ENCODE peak calls at places on chromosomes 2 and 18, in four cellular contexts. One of them, this sample, is unnamed.

GRCh38 chr2:191478754-191479679 is 198.9 kb upstream of the NABP1 start:
- DNase-seq in choroid plexus epithelial cell: peak
- DNase-seq in Calu3: peak
- DNase-seq in left lung: no peak
- DNase-seq in this sample: no peak

GRCh38 chr2:128601298-128602037 is 282.8 kb upstream of the HS6ST1 start:
- DNase-seq in left lung: no peak
- DNase-seq in choroid plexus epithelial cell: no peak
- DNase-seq in Calu3: no peak
- DNase-seq in this sample: no peak

GRCh38 chr2:74063486-74063885 is 78.8 kb downstream of the TET3 start:
- DNase-seq in left lung: no peak
- DNase-seq in choroid plexus epithelial cell: peak
- DNase-seq in Calu3: no peak
- DNase-seq in this sample: no peak

GRCh38 chr18:56889621-56890020 is 238.5 kb downstream of the WDR7 start:
- DNase-seq in left lung: no peak
- DNase-seq in Calu3: no peak
- DNase-seq in choroid plexus epithelial cell: peak
- DNase-seq in this sample: no peak

GRCh38 chr2:241701155-241701404 is 759 bp upstream of the ING5 start:
- DNase-seq in choroid plexus epithelial cell: peak
- DNase-seq in left lung: no peak
- DNase-seq in Calu3: no peak
- DNase-seq in this sample: no peak

GRCh38 chr2:202632682-202633081 is 2.1 kb upstream of the FAM117B start:
- DNase-seq in left lung: no peak
- DNase-seq in Calu3: no peak
- DNase-seq in choroid plexus epithelial cell: peak
- DNase-seq in this sample: no peak

GRCh38 chr18:61765097-61765496 is 127.7 kb downstream of the RNF152 start:
- DNase-seq in left lung: no peak
- DNase-seq in Calu3: no peak
- DNase-seq in choroid plexus epithelial cell: peak
- DNase-seq in this sample: no peak

GRCh38 chr2:78757652-78758051 is 267.9 kb upstream of the REG3G start:
- DNase-seq in choroid plexus epithelial cell: no peak
- DNase-seq in Calu3: no peak
- DNase-seq in left lung: no peak
- DNase-seq in this sample: no peak

GRCh38 chr2:237201461-237202287 is 116.0 kb downstream of the COPS8 start:
- DNase-seq in Calu3: peak
- DNase-seq in left lung: no peak
- DNase-seq in choroid plexus epithelial cell: peak
- DNase-seq in this sample: peak

GRCh38 chr2:144372484-144373195 is 147.3 kb downstream of the ZEB2 start:
- DNase-seq in choroid plexus epithelial cell: no peak
- DNase-seq in left lung: no peak
- DNase-seq in Calu3: no peak
- DNase-seq in this sample: no peak

GRCh38 chr2:119179951-119180350 is 21.4 kb upstream of the C1QL2 start:
- DNase-seq in Calu3: no peak
- DNase-seq in choroid plexus epithelial cell: peak
- DNase-seq in left lung: no peak
- DNase-seq in this sample: no peak

GRCh38 chr18:5998166-5998881 is 103.0 kb upstream of the TMEM200C start:
- DNase-seq in Calu3: no peak
- DNase-seq in left lung: no peak
- DNase-seq in choroid plexus epithelial cell: no peak
- DNase-seq in this sample: no peak

GRCh38 chr18:78984941-78985784 is 5.5 kb downstream of the SALL3 start:
- DNase-seq in left lung: no peak
- DNase-seq in choroid plexus epithelial cell: peak
- DNase-seq in Calu3: no peak
- DNase-seq in this sample: peak

GRCh38 chr2:30629866-30630265 is 177.4 kb downstream of the CAPN13 start:
- DNase-seq in left lung: no peak
- DNase-seq in choroid plexus epithelial cell: peak
- DNase-seq in Calu3: no peak
- DNase-seq in this sample: no peak

GRCh38 chr2:230614913-230615332 is 97.7 kb upstream of the CAB39 start:
- DNase-seq in choroid plexus epithelial cell: no peak
- DNase-seq in left lung: no peak
- DNase-seq in Calu3: no peak
- DNase-seq in this sample: no peak

GRCh38 chr2:232924433-232924832 is 54.4 kb downstream of the SNORC start:
- DNase-seq in left lung: no peak
- DNase-seq in choroid plexus epithelial cell: no peak
- DNase-seq in Calu3: no peak
- DNase-seq in this sample: no peak

GRCh38 chr2:182625814-182626213 is 90.2 kb upstream of the DNAJC10 start:
- DNase-seq in choroid plexus epithelial cell: no peak
- DNase-seq in Calu3: no peak
- DNase-seq in left lung: no peak
- DNase-seq in this sample: no peak

GRCh38 chr2:99662761-99663341 is 173.0 kb upstream of the REV1 start:
- DNase-seq in Calu3: peak
- DNase-seq in left lung: no peak
- DNase-seq in choroid plexus epithelial cell: peak
- DNase-seq in this sample: no peak

GRCh38 chr2:99088017-99088416 is 53.5 kb upstream of the C2orf15 start:
- DNase-seq in choroid plexus epithelial cell: peak
- DNase-seq in left lung: no peak
- DNase-seq in Calu3: no peak
- DNase-seq in this sample: no peak

GRCh38 chr18:12679183-12679786 is 21.4 kb upstream of the SPIRE1 start:
- DNase-seq in left lung: no peak
- DNase-seq in choroid plexus epithelial cell: peak
- DNase-seq in Calu3: no peak
- DNase-seq in this sample: no peak

GRCh38 chr2:198441246-198441645 is 636.9 kb downstream of the PLCL1 start:
- DNase-seq in choroid plexus epithelial cell: no peak
- DNase-seq in Calu3: peak
- DNase-seq in left lung: no peak
- DNase-seq in this sample: peak

GRCh38 chr2:135664623-135665068 is 77.0 kb upstream of the UBXN4 start:
- DNase-seq in left lung: no peak
- DNase-seq in Calu3: no peak
- DNase-seq in choroid plexus epithelial cell: peak
- DNase-seq in this sample: no peak

GRCh38 chr2:56749152-56749752 is 565.5 kb downstream of the CCDC85A start:
- DNase-seq in choroid plexus epithelial cell: peak
- DNase-seq in Calu3: no peak
- DNase-seq in left lung: no peak
- DNase-seq in this sample: peak

GRCh38 chr2:101036562-101036961 is 34.5 kb downstream of the RPL31 start:
- DNase-seq in left lung: no peak
- DNase-seq in Calu3: no peak
- DNase-seq in choroid plexus epithelial cell: peak
- DNase-seq in this sample: peak

GRCh38 chr2:202434472-202434871 is 58.3 kb downstream of the BMPR2 start:
- DNase-seq in left lung: no peak
- DNase-seq in Calu3: no peak
- DNase-seq in choroid plexus epithelial cell: no peak
- DNase-seq in this sample: no peak

GRCh38 chr2:23636412-23636811 is 251.4 kb downstream of the KLHL29 start:
- DNase-seq in Calu3: no peak
- DNase-seq in choroid plexus epithelial cell: peak
- DNase-seq in left lung: peak
- DNase-seq in this sample: no peak

GRCh38 chr2:226798422-226799210 is 1.0 kb downstream of the IRS1 start:
- DNase-seq in Calu3: peak
- DNase-seq in choroid plexus epithelial cell: peak
- DNase-seq in left lung: peak
- DNase-seq in this sample: peak

GRCh38 chr2:67790622-67791021 is 272.2 kb downstream of the C1D start:
- DNase-seq in left lung: no peak
- DNase-seq in choroid plexus epithelial cell: peak
- DNase-seq in Calu3: no peak
- DNase-seq in this sample: no peak

GRCh38 chr2:127386246-127386645 is 1.5 kb downstream of the MAP3K2 start:
- DNase-seq in choroid plexus epithelial cell: no peak
- DNase-seq in Calu3: no peak
- DNase-seq in left lung: no peak
- DNase-seq in this sample: no peak

GRCh38 chr2:41061371-41061770 is 609.5 kb upstream of the SLC8A1 start:
- DNase-seq in left lung: no peak
- DNase-seq in choroid plexus epithelial cell: peak
- DNase-seq in Calu3: no peak
- DNase-seq in this sample: no peak

GRCh38 chr2:169983506-169983905 is 156.3 kb downstream of the UBR3 start:
- DNase-seq in choroid plexus epithelial cell: peak
- DNase-seq in Calu3: no peak
- DNase-seq in left lung: no peak
- DNase-seq in this sample: no peak

GRCh38 chr2:181471783-181472182 is 14.6 kb downstream of the ITGA4 start:
- DNase-seq in Calu3: no peak
- DNase-seq in choroid plexus epithelial cell: no peak
- DNase-seq in left lung: no peak
- DNase-seq in this sample: no peak

GRCh38 chr18:59631583-59632181 is 65.5 kb downstream of the CCBE1 start:
- DNase-seq in choroid plexus epithelial cell: peak
- DNase-seq in Calu3: peak
- DNase-seq in left lung: no peak
- DNase-seq in this sample: peak

DNA sequence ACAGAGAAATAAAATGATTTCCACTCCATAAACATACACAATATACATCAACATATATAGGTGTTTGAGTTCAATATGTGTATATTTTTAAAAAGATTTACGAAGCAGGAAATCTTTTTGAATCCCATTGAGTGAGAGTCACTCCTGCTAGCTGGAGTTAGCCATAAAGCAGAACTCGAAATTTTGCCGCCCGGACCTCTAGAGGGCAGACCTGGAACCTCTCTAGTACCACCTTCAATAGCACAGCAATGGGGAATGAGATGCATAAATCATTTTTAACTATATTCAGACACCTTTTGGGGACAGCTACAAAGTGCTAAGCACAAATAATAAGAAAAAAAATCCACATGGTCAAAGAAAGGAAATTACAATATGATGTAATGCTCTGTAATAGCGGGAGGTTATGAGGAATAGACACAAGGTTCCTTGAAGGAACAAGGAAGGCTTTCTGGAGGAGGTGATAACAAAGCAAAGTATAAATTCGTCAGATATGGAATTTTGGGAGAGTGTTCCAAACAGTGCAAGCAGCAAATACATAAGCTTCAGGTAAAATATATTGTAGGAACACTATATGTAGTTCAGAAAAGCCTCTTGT is 533.4 kb downstream of the ERBB4 start:
- DNase-seq in choroid plexus epithelial cell: peak
- DNase-seq in Calu3: peak
- DNase-seq in left lung: no peak
- DNase-seq in this sample: peak
- TF ChIP-seq CTCF in choroid plexus epithelial cell: peak
- TF ChIP-seq CTCF in Calu3: peak
- TF ChIP-seq CTCF in left lung: no peak
- TF ChIP-seq CTCF in this sample: peak

DNA sequence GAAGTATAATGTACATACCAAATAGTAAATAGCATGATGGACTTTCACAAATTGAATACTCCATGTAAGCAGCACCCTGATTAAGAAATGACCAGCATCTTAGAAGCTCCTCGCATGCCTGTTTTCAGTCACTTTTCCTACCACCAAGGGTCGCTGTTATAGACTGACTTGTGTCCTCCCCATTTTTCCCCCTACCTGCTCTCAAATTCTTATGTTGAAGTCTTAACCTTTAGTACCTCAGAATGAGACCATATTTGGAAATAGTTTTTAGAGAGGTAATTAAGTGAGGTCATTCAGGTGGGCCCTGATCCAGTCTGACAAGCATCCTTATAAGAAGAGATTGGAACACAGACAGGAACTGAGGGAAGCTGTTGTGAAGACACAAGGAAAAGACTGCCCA is 125.9 kb downstream of the LYPD6 start:
- DNase-seq in left lung: no peak
- DNase-seq in choroid plexus epithelial cell: no peak
- DNase-seq in Calu3: no peak
- DNase-seq in this sample: no peak
- TF ChIP-seq CTCF in left lung: no peak
- TF ChIP-seq CTCF in choroid plexus epithelial cell: no peak
- TF ChIP-seq CTCF in Calu3: no peak
- TF ChIP-seq CTCF in this sample: no peak

GRCh38 chr18:43661570-43661969 is 384.3 kb upstream of the SYT4 start:
- DNase-seq in Calu3: peak
- DNase-seq in left lung: no peak
- DNase-seq in choroid plexus epithelial cell: peak
- DNase-seq in this sample: peak
- TF ChIP-seq CTCF in Calu3: peak
- TF ChIP-seq CTCF in left lung: no peak
- TF ChIP-seq CTCF in choroid plexus epithelial cell: peak
- TF ChIP-seq CTCF in this sample: peak

GRCh38 chr2:216206041-216206699 is 97.0 kb downstream of the XRCC5 start:
- DNase-seq in Calu3: no peak
- DNase-seq in choroid plexus epithelial cell: no peak
- DNase-seq in left lung: no peak
- DNase-seq in this sample: no peak

GRCh38 chr2:216205486-216205885 is 96.3 kb downstream of the XRCC5 start:
- DNase-seq in left lung: no peak
- DNase-seq in choroid plexus epithelial cell: no peak
- DNase-seq in Calu3: no peak
- DNase-seq in this sample: no peak

GRCh38 chr2:216206821-216207220 is 97.7 kb downstream of the XRCC5 start:
- DNase-seq in left lung: no peak
- DNase-seq in Calu3: no peak
- DNase-seq in choroid plexus epithelial cell: no peak
- DNase-seq in this sample: no peak

GRCh38 chr2:216201687-216202306 is 92.6 kb downstream of the XRCC5 start:
- DNase-seq in choroid plexus epithelial cell: no peak
- DNase-seq in Calu3: no peak
- DNase-seq in left lung: no peak
- DNase-seq in this sample: no peak

DNA sequence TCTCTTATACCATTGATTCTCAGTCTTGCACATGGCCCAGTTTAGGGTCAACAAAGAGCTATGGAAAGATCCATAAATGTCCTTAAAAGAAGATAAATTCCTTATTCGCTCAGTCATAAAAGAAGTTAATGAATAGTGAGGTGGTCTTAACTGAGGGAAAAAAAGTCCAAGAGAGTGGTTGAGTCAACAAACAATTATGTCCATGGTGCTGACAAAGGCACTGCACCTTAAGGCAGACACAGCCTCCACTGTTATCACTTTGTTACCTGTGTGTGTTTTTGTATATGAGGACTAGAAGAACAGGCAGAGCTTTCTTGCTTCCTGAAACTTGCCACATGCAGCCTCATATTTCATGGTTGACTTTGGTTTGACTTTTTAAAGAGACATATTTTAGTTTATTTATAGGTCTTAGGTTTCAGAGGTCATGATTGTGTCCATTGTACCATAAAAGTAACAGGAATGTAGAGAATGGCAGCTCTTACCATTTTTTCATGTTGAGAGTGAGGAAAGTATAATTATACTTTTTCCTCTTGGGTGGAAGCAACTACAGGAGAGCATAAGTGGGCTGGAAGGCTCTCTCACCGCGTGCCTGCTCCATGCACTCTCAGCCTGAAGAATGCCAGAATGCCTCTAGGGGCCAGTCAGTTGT is 93.6 kb downstream of the XRCC5 start:
- DNase-seq in Calu3: no peak
- DNase-seq in left lung: no peak
- DNase-seq in choroid plexus epithelial cell: peak
- DNase-seq in this sample: no peak
- TF ChIP-seq CTCF in Calu3: no peak
- TF ChIP-seq CTCF in left lung: no peak
- TF ChIP-seq CTCF in choroid plexus epithelial cell: no peak
- TF ChIP-seq CTCF in this sample: no peak

GRCh38 chr2:172639823-172640222 is 83.9 kb downstream of the PDK1 start:
- DNase-seq in left lung: no peak
- DNase-seq in Calu3: no peak
- DNase-seq in choroid plexus epithelial cell: peak
- DNase-seq in this sample: no peak
- TF ChIP-seq CTCF in left lung: no peak
- TF ChIP-seq CTCF in Calu3: no peak
- TF ChIP-seq CTCF in choroid plexus epithelial cell: no peak
- TF ChIP-seq CTCF in this sample: no peak

This sample was measured in RWPE1.